ENCODE peak calls at places on chromosomes 16 and 17, in four cellular contexts. One of them, this sample, is unnamed.

GRCh38 chr17:4986403-4986802 is 1.1 kb downstream of the CAMTA2 start:
- DNase-seq in K562: no peak
- DNase-seq in HepG2: no peak
- DNase-seq in GM12878: no peak
- DNase-seq in this sample: no peak

GRCh38 chr17:37743875-37744632 is 805 bp downstream of the HNF1B start:
- DNase-seq in GM12878: no peak
- DNase-seq in HepG2: peak; percentile 61
- DNase-seq in K562: no peak
- DNase-seq in this sample: peak; percentile 54

GRCh38 chr17:72295916-72296315 is 175.1 kb downstream of the SOX9 start:
- DNase-seq in HepG2: no peak
- DNase-seq in K562: no peak
- DNase-seq in GM12878: no peak
- DNase-seq in this sample: no peak

GRCh38 chr16:14211856-14212543 is 140.9 kb downstream of the MRTFB start:
- DNase-seq in K562: no peak
- DNase-seq in GM12878: no peak
- DNase-seq in HepG2: no peak
- DNase-seq in this sample: no peak

GRCh38 chr17:48597775-48598631 is 4.4 kb upstream of the HOXB5 start:
- DNase-seq in HepG2: no peak
- DNase-seq in GM12878: no peak
- DNase-seq in K562: no peak
- DNase-seq in this sample: no peak

GRCh38 chr17:81422776-81423697 is 27.8 kb downstream of the BAHCC1 start:
- DNase-seq in K562: peak; percentile 53
- DNase-seq in HepG2: peak; percentile 60
- DNase-seq in GM12878: no peak
- DNase-seq in this sample: no peak

GRCh38 chr16:18050777-18051176 is 285.8 kb downstream of the NPIPA8 start:
- DNase-seq in HepG2: no peak
- DNase-seq in GM12878: no peak
- DNase-seq in K562: no peak
- DNase-seq in this sample: no peak

GRCh38 chr17:66494023-66494803 is 191.8 kb downstream of the PRKCA start:
- DNase-seq in K562: peak; percentile 31
- DNase-seq in HepG2: no peak
- DNase-seq in GM12878: no peak
- DNase-seq in this sample: no peak

GRCh38 chr16:84501077-84501735 is 3.3 kb downstream of the MEAK7 start:
- DNase-seq in GM12878: no peak
- DNase-seq in K562: no peak
- DNase-seq in HepG2: no peak
- DNase-seq in this sample: no peak

GRCh38 chr17:41511130-41511529 is 5.7 kb upstream of the KRT13 start:
- DNase-seq in K562: peak; percentile 92
- DNase-seq in GM12878: no peak
- DNase-seq in HepG2: no peak
- DNase-seq in this sample: no peak

GRCh38 chr16:17397499-17397891 is 73.3 kb downstream of the XYLT1 start:
- DNase-seq in GM12878: no peak
- DNase-seq in HepG2: peak; percentile 61
- DNase-seq in K562: peak; percentile 45
- DNase-seq in this sample: no peak

GRCh38 chr16:29702307-29702706 is 23.3 kb downstream of the QPRT start:
- DNase-seq in GM12878: peak; percentile 35
- DNase-seq in HepG2: no peak
- DNase-seq in K562: no peak
- DNase-seq in this sample: no peak

GRCh38 chr17:64500923-64501765 is 4.3 kb upstream of the POLG2 start:
- DNase-seq in HepG2: no peak
- DNase-seq in GM12878: no peak
- DNase-seq in K562: no peak
- DNase-seq in this sample: no peak

GRCh38 chr17:49995055-49995738 is at the start of gene DLX3:
- DNase-seq in HepG2: no peak
- DNase-seq in K562: no peak
- DNase-seq in GM12878: no peak
- DNase-seq in this sample: peak; percentile 88

GRCh38 chr17:60601443-60602384 is 1.7 kb downstream of the PPM1D start:
- DNase-seq in HepG2: peak; percentile 88
- DNase-seq in GM12878: peak; percentile 40
- DNase-seq in K562: peak; percentile 33
- DNase-seq in this sample: peak; percentile 44

GRCh38 chr17:80737106-80738019 is 192.7 kb downstream of the RPTOR start:
- DNase-seq in K562: no peak
- DNase-seq in HepG2: no peak
- DNase-seq in GM12878: peak; percentile 81
- DNase-seq in this sample: no peak

GRCh38 chr16:66486773-66487579 is 59.9 kb downstream of the BEAN1 start:
- DNase-seq in K562: no peak
- DNase-seq in HepG2: no peak
- DNase-seq in GM12878: no peak
- DNase-seq in this sample: no peak

GRCh38 chr16:88510091-88510719 is 57.1 kb downstream of the ZFPM1 start:
- DNase-seq in GM12878: no peak
- DNase-seq in K562: no peak
- DNase-seq in HepG2: no peak
- DNase-seq in this sample: no peak

GRCh38 chr16:7218936-7219335 is 113.7 kb upstream of the RBFOX1 start:
- DNase-seq in HepG2: no peak
- DNase-seq in K562: no peak
- DNase-seq in GM12878: no peak
- DNase-seq in this sample: no peak

GRCh38 chr16:19071811-19072777 is 4.7 kb downstream of the COQ7 start:
- DNase-seq in GM12878: no peak
- DNase-seq in K562: peak; percentile 47
- DNase-seq in HepG2: peak; percentile 75
- DNase-seq in this sample: peak; percentile 81

GRCh38 chr17:63740464-63741181 is 976 bp downstream of the STRADA start:
- DNase-seq in HepG2: no peak
- DNase-seq in GM12878: no peak
- DNase-seq in K562: no peak
- DNase-seq in this sample: no peak

GRCh38 chr16:68233835-68234187 is 2.1 kb downstream of the ESRP2 start:
- DNase-seq in HepG2: no peak
- DNase-seq in K562: no peak
- DNase-seq in GM12878: no peak
- DNase-seq in this sample: no peak

GRCh38 chr16:49620158-49620867 is 235.6 kb downstream of the ZNF423 start:
- DNase-seq in GM12878: no peak
- DNase-seq in K562: peak; percentile 76
- DNase-seq in HepG2: peak; percentile 51
- DNase-seq in this sample: no peak

GRCh38 chr17:39652635-39653315 is 12.4 kb upstream of the TCAP start:
- DNase-seq in K562: no peak
- DNase-seq in HepG2: peak; percentile 88
- DNase-seq in GM12878: no peak
- DNase-seq in this sample: peak; percentile 38

GRCh38 chr16:83305092-83305491 is 502.7 kb upstream of the HSBP1 start:
- DNase-seq in GM12878: no peak
- DNase-seq in K562: no peak
- DNase-seq in HepG2: no peak
- DNase-seq in this sample: no peak

GRCh38 chr17:72850410-72850809 is 242.1 kb downstream of the SLC39A11 start:
- DNase-seq in HepG2: no peak
- DNase-seq in GM12878: no peak
- DNase-seq in K562: no peak
- DNase-seq in this sample: no peak

GRCh38 chr17:7004398-7005253 is 7.8 kb upstream of the RNASEK start:
- DNase-seq in K562: peak; percentile 41
- DNase-seq in HepG2: peak; percentile 76
- DNase-seq in GM12878: peak; percentile 26
- DNase-seq in this sample: no peak

GRCh38 chr17:7774037-7774659 is 56.6 kb downstream of the DNAH2 start:
- DNase-seq in HepG2: peak; percentile 86
- DNase-seq in GM12878: no peak
- DNase-seq in K562: no peak
- DNase-seq in this sample: no peak

GRCh38 chr17:43983196-43983514 is 21.3 kb upstream of the NAGS start:
- DNase-seq in GM12878: no peak
- DNase-seq in HepG2: no peak
- DNase-seq in K562: peak; percentile 50
- DNase-seq in this sample: no peak

GRCh38 chr17:42457107-42457787 is 1.4 kb upstream of the ATP6V0A1 start:
- DNase-seq in HepG2: no peak
- DNase-seq in K562: no peak
- DNase-seq in GM12878: peak; percentile 65
- DNase-seq in this sample: no peak

GRCh38 chr16:21684199-21684598 is 20.4 kb downstream of the OTOA start:
- DNase-seq in GM12878: no peak
- DNase-seq in HepG2: peak; percentile 50
- DNase-seq in K562: peak; percentile 65
- DNase-seq in this sample: peak; percentile 66

GRCh38 chr17:43211480-43212402 is at the start of gene TMEM106A:
- DNase-seq in HepG2: peak; percentile 75
- DNase-seq in GM12878: peak; percentile 59
- DNase-seq in K562: no peak
- DNase-seq in this sample: peak; percentile 75

GRCh38 chr17:73455050-73455687 is 143.4 kb upstream of the CDC42EP4 start:
- DNase-seq in HepG2: no peak
- DNase-seq in GM12878: no peak
- DNase-seq in K562: no peak
- DNase-seq in this sample: no peak

GRCh38 chr16:57530104-57530522 is 6.3 kb downstream of the CCDC102A start:
- DNase-seq in GM12878: no peak
- DNase-seq in HepG2: peak; percentile 59
- DNase-seq in K562: no peak
- DNase-seq in this sample: peak; percentile 7

GRCh38 chr17:76506408-76507328 is 5.4 kb upstream of the RHBDF2 start:
- DNase-seq in HepG2: peak; percentile 69
- DNase-seq in GM12878: peak; percentile 40
- DNase-seq in K562: peak; percentile 85
- DNase-seq in this sample: peak; percentile 94

DNA sequence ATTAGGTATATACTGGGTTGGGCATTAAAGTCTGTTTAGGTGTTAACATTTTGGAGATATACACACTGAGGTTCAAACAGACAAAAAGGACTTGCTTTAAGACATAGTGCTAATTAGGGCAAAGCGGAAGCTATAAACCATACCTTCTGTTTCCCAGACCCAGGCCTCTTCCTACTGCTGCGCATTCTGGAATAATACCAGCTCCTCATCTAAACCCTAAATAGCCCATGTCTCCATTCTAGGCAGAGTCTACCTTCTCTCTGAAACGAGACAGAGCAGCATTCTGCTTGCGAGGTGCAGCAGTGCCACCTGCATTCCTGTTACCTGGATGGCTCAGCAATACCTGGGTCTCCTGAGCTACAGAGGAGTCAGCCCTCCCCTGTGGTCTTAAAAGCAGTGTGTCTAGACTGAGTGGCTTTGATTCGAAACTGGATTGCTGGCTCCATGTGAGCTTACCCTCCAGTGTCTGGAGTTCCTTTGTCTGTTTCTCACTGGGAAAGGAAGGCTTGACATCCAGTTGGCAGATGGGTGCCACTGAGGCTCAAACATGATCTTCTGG is 6.4 kb downstream of the YPEL2 start:
- DNase-seq in K562: no peak
- DNase-seq in GM12878: no peak
- DNase-seq in HepG2: no peak
- DNase-seq in this sample: no peak
- TF ChIP-seq CBFB in K562: no peak
- TF ChIP-seq CBFB in GM12878: no peak
- TF ChIP-seq CBFB in HepG2: no peak
- TF ChIP-seq CBFB in this sample: no peak

DNA sequence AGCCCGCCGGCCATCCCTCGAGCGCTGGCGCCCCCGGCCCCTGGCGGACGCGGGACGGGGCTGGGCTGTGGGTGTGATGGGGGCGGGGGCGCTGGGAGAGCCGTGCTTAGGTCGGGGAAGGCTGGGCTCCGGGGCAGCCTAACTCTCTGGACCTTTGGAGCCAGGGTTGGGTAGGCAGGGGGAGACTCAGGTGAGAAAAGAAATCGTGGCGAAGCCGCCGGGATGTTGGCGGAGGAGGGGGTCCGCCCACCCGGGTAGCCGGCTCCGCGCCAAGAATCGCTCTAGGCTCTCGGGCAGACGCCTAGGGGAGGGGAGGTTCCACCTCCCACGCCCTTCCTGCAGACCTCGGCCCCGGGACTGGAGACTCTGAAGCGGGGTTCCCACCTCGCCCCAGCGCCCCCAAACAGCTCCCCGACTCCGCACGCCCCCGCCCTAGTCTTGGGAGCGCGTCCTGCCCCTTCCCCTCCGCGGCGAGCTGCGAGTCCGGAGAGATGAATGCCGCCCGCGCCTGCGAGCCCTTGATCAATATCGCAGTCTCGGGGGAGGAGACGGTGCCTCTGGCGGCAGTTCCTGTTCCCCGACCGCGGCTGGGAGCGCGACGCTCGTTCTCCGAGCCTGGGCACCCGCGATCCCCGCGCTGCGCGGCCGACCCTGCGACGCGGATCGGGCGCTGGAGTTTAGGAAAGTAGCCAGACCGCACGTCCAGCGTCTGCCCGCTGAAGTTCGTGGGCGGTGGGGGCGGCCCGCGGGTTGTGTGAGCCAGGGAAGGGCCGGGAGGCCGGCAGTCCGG is 658 bp downstream of the CRHR1 start:
- DNase-seq in K562: peak; percentile 63
- DNase-seq in HepG2: peak; percentile 24
- DNase-seq in GM12878: no peak
- DNase-seq in this sample: peak; percentile 52
- TF ChIP-seq CREM in K562: no peak
- TF ChIP-seq CREM in HepG2: no peak
- TF ChIP-seq CREM in GM12878: no peak
- TF ChIP-seq CREM in this sample: no peak

DNA sequence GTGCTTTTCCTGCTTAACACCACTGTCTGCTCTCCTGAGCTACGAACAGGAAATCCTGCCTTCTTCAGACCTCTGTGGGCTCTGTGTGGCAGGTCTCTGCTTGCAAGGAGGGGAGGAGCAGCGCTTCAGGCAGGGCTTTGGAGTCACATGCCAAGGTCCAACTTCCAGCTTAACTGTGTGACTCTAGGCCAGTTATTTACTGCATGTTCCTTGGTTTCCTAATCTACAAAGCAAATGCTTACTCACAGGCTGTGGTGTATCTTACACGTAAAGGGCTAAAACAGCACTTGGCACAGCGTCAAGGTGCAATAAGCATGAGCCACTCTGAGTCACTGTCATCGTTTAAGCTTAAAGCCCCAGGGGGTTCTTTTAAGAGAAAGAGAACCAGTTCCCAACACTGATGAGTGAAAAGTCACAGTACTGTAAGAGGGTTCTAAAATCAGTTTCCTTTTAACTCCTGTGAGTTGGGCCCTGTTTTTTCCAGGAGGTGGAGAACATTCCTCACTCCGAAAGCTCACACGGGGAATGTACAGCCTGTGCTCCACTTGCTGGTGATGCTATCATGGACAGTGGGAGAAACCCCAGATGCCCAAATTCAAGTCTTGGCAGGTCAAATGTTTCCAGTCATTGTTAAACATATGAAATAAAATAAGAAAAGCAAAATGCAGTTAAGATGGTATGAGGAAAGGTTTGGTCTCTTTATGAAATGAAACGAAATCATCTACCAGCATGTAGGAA is 54.1 kb upstream of the BCAR1 start:
- DNase-seq in GM12878: peak; percentile 71
- DNase-seq in K562: peak; percentile 52
- DNase-seq in HepG2: peak; percentile 99
- DNase-seq in this sample: no peak
- TF ChIP-seq USF2 in GM12878: no peak
- TF ChIP-seq USF2 in K562: peak; percentile 43
- TF ChIP-seq USF2 in HepG2: no peak
- TF ChIP-seq USF2 in this sample: no peak

GRCh38 chr17:2366747-2367494 is 29.6 kb downstream of the SGSM2 start:
- DNase-seq in K562: peak; percentile 27
- DNase-seq in HepG2: no peak
- DNase-seq in GM12878: no peak
- DNase-seq in this sample: peak; percentile 72
- TF ChIP-seq CBFB in K562: no peak
- TF ChIP-seq CBFB in HepG2: no peak
- TF ChIP-seq CBFB in GM12878: no peak
- TF ChIP-seq CBFB in this sample: no peak